ENCODE peak calls at places on chromosome 14, in five cellular contexts. V, O, L, E and Z are unnamed samples.

GRCh38 chr14:65080954-65081747 is 21.2 kb downstream of the MAX start:
- DNase-seq in V (no peak), O (no peak), L (no peak), E (no peak), Z (no peak)

GRCh38 chr14:32426596-32427408 is 97.7 kb downstream of the AKAP6 start:
- DNase-seq in V (no peak), O (no peak), L (no peak), E (peak; percentile 70), Z (no peak)

GRCh38 chr14:102833341-102833740 is 56.1 kb downstream of the TRAF3 start:
- DNase-seq in V (no peak), O (no peak), L (no peak), E (no peak), Z (no peak)

GRCh38 chr14:61227893-61228591 is 53.1 kb downstream of the TMEM30B start:
- DNase-seq in V (no peak), O (no peak), L (no peak), E (no peak), Z (no peak)

GRCh38 chr14:76985540-76986260 is 42.8 kb downstream of the IRF2BPL start:
- DNase-seq in V (no peak), O (no peak), L (no peak), E (peak; percentile 85), Z (no peak)

GRCh38 chr14:64550539-64551333 is 975 bp downstream of the PPP1R36 start:
- DNase-seq in V (no peak), O (no peak), L (no peak), E (no peak), Z (no peak)

GRCh38 chr14:50955373-50956043 is 11.2 kb upstream of the PYGL start:
- DNase-seq in V (no peak), O (peak; percentile 87), L (peak; percentile 54), E (peak; percentile 98), Z (peak; percentile 85)

GRCh38 chr14:53494587-53494986 is 341.5 kb upstream of the DDHD1 start:
- DNase-seq in V (no peak), O (no peak), L (no peak), E (no peak), Z (no peak)

GRCh38 chr14:69346710-69347109 is 51.4 kb downstream of the ERH start:
- DNase-seq in V (peak; percentile 35), O (peak; percentile 51), L (no peak), E (peak; percentile 77), Z (no peak)

GRCh38 chr14:83992857-83993256 is 1537.1 kb upstream of the FLRT2 start:
- DNase-seq in V (no peak), O (no peak), L (no peak), E (no peak), Z (no peak)

GRCh38 chr14:19975291-19975690 is at the start of gene OR4K15:
- DNase-seq in V (no peak), O (no peak), L (no peak), E (no peak), Z (no peak)

GRCh38 chr14:22939684-22940083 is 10.5 kb upstream of the PRMT5 start:
- DNase-seq in V (no peak), O (no peak), L (no peak), E (no peak), Z (no peak)

GRCh38 chr14:40133484-40133883 is 701.3 kb upstream of the FBXO33 start:
- DNase-seq in V (no peak), O (no peak), L (no peak), E (no peak), Z (no peak)

GRCh38 chr14:52115286-52115685 is 46.4 kb upstream of the NID2 start:
- DNase-seq in V (no peak), O (no peak), L (no peak), E (no peak), Z (no peak)

GRCh38 chr14:61418749-61419148 is 97.4 kb downstream of the PRKCH start:
- DNase-seq in V (no peak), O (peak; percentile 23), L (no peak), E (no peak), Z (no peak)

GRCh38 chr14:24145700-24146621 is at the start of gene PSME2:
- DNase-seq in V (no peak), O (no peak), L (no peak), E (no peak), Z (no peak)

GRCh38 chr14:94573706-94574105 is 7.5 kb upstream of the SERPINA5 start:
- DNase-seq in V (no peak), O (no peak), L (no peak), E (no peak), Z (no peak)

GRCh38 chr14:89308232-89308959 is 108.6 kb downstream of the FOXN3 start:
- DNase-seq in V (no peak), O (no peak), L (no peak), E (no peak), Z (no peak)

GRCh38 chr14:89309670-89310177 is 107.3 kb downstream of the FOXN3 start:
- DNase-seq in V (no peak), O (no peak), L (no peak), E (no peak), Z (no peak)

GRCh38 chr14:89307409-89307808 is 109.6 kb downstream of the FOXN3 start:
- DNase-seq in V (no peak), O (no peak), L (no peak), E (no peak), Z (no peak)

GRCh38 chr14:89312937-89313336 is 104.1 kb downstream of the FOXN3 start:
- DNase-seq in V (no peak), O (no peak), L (no peak), E (no peak), Z (no peak)

GRCh38 chr14:89310211-89310610 is 106.8 kb downstream of the FOXN3 start:
- DNase-seq in V (no peak), O (no peak), L (no peak), E (no peak), Z (no peak)
- H3K9ac ChIP-seq in V (no peak overlapping the region), O (no peak overlapping the region), L (no peak overlapping the region), E (no peak overlapping the region), Z (no peak overlapping the region)

DNA sequence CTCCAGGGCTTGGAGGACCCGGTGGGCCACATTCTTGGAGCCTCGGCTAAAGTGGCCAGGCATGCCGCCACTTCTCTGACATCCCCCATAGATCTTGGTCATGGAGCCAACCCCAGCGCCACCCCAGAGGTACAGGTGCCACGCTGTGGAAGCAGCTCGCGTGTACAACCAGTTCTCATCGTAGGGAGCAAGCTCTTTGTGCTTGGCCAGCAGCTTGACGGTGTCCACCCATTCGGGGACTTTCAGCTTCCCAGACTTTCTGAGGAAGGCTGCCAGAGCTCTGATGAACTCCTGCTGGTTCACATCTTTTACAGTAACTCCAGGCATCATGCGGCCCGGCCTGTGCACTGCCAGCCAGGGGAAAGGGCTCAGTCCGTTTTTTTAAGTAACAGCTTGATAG is 29.3 kb upstream of the EAPP start:
- DNase-seq in V (no peak), O (no peak), L (no peak), E (no peak), Z (no peak)
- H3K9ac ChIP-seq in V (no peak overlapping the region), O (no peak overlapping the region), L (no peak overlapping the region), E (no peak overlapping the region), Z (no peak overlapping the region)

GRCh38 chr14:104138098-104138890 is at the start of gene KIF26A:
- DNase-seq in V (peak; percentile 82), O (no peak), L (peak; percentile 39), E (peak; percentile 84), Z (peak; percentile 87)
- H3K9ac ChIP-seq in V (peak within 1 kb of the TSS; percentile 93), O (no peak within 1 kb of the TSS), L (peak within 1 kb of the TSS; percentile 89), E (peak within 1 kb of the TSS; percentile 78), Z (no peak within 1 kb of the TSS)

GRCh38 chr14:75049136-75049535 is 2.1 kb downstream of the MLH3 start:
- DNase-seq in V (no peak), O (no peak), L (no peak), E (no peak), Z (no peak)
- H3K9ac ChIP-seq in V (no peak overlapping the region), O (no peak overlapping the region), L (no peak overlapping the region), E (no peak overlapping the region), Z (no peak overlapping the region)

DNA sequence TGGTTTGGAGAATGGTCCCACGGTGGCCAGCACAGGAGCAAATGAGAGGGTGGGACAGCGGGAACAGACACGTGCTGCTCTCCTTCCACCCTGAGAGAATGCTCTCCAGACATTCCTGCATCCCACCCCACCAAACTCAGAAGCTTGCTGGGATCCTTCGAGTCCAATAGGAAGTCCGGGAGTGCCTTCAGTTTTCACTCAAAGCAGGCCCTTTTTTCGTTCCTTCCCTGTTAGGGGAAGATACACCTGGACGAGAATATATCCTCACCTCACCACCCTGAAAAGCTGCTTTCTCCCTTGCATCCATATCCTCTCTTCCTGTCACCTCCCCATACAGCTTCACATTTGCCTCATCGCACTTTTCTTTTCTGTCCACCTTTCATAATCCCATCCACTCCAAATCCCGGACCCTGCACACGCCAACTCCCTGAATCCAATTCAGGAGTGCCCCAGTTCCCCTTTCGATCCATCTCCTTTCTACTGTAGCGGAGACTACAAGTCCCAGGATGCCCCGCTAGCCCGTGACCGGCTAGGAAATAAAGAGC is 2.4 kb downstream of the TMEM253 start:
- DNase-seq in V (no peak), O (no peak), L (no peak), E (peak; percentile 50), Z (no peak)
- H3K9ac ChIP-seq in V (no peak overlapping the region), O (peak overlapping the region; percentile 85), L (peak overlapping the region; percentile 96), E (peak overlapping the region; percentile 79), Z (no peak overlapping the region)

GRCh38 chr14:105205718-105206208 is 24.7 kb upstream of the NUDT14 start:
- DNase-seq in V (no peak), O (no peak), L (no peak), E (no peak), Z (no peak)
- H3K9ac ChIP-seq in V (peak overlapping the region; percentile 60), O (peak overlapping the region; percentile 9), L (no peak overlapping the region), E (no peak overlapping the region), Z (no peak overlapping the region)

DNA sequence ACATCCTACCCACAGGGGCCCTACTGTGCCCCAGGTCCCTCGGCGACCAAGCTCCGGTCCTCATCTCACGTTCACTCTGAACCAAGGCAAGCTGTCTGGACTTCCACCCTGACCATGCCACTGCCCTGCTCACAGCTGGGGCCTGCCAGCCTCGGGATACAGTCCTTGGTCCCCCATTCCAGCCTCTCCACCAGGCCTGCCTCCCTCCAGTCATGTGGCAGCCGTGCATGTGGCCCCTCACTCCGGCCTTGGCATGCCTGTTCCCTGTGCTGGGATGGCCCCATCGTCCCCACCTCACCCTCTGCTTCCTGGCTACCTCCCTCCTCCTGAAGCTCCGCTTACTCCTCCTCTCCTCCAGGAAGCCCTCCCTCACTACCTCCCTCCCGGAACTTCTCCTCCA is 38.6 kb upstream of the DLK1 start:
- DNase-seq in V (no peak), O (no peak), L (no peak), E (no peak), Z (no peak)
- H3K9ac ChIP-seq in V (no peak overlapping the region), O (no peak overlapping the region), L (peak overlapping the region; percentile 82), E (no peak overlapping the region), Z (no peak overlapping the region)

GRCh38 chr14:67970923-67971322 is 151.3 kb downstream of the RAD51B start:
- DNase-seq in V (no peak), O (no peak), L (no peak), E (no peak), Z (no peak)
- H3K9ac ChIP-seq in V (no peak overlapping the region), O (no peak overlapping the region), L (no peak overlapping the region), E (no peak overlapping the region), Z (no peak overlapping the region)